ENCODE peak calls at places on chromosomes 11 and 22, in nine cellular contexts. W is fibroblast of lung, K is MM.1S, N is colonic mucosa, I is mammary epithelial cell, C is PC-3, S is GM12878, E is kidney, X is H9. V is an unnamed sample.

GRCh38 chr22:37303821-37304274 is 21.5 kb downstream of the CYTH4 start:
- DNase-seq in X (no peak), C (peak; percentile 87), E (no peak), N (no peak), W (peak; percentile 92), K (no peak), I (peak; percentile 90), S (no peak), V (no peak)

GRCh38 chr11:103594283-103594682 is 442.2 kb upstream of the DDI1 start:
- DNase-seq in K (no peak), S (no peak), W (no peak), I (peak; percentile 23), X (no peak), E (no peak), C (peak; percentile 50), N (no peak), V (no peak)

GRCh38 chr22:47345025-47345424 is 582.6 kb downstream of the TBC1D22A start:
- DNase-seq in X (no peak), C (no peak), K (no peak), I (no peak), E (no peak), S (no peak), N (no peak), W (no peak), V (no peak)

GRCh38 chr22:17738386-17739128 is 35.7 kb downstream of the BID start:
- DNase-seq in I (no peak), K (no peak), C (no peak), E (no peak), S (no peak), X (no peak), W (no peak), N (no peak), V (no peak)

GRCh38 chr11:64935634-64936081 is at the start of gene GPHA2:
- DNase-seq in N (no peak), K (no peak), W (no peak), S (no peak), X (peak; percentile 91), E (no peak), I (no peak), C (peak; percentile 15), V (no peak)

GRCh38 chr11:748007-748359 is 719 bp downstream of the TALDO1 start:
- DNase-seq in W (peak; percentile 34), N (peak; percentile 27), X (no peak), C (no peak), K (peak; percentile 38), E (peak; percentile 76), I (no peak), S (no peak), V (no peak)

GRCh38 chr11:49995559-49995958 is 13.2 kb upstream of the OR4C12 start:
- DNase-seq in X (peak; percentile 25), S (no peak), N (peak; percentile 38), E (no peak), K (peak; percentile 69), C (peak; percentile 74), W (peak; percentile 7), I (peak; percentile 29), V (peak; percentile 55)

GRCh38 chr22:50041361-50042065 is 16.6 kb downstream of the TTLL8 start:
- DNase-seq in S (no peak), W (no peak), N (no peak), I (no peak), X (no peak), K (no peak), E (peak; percentile 47), C (no peak), V (no peak)

GRCh38 chr11:64611961-64612646 is 21.1 kb downstream of the SLC22A12 start:
- DNase-seq in K (no peak), I (peak; percentile 5), C (no peak), X (no peak), S (no peak), W (no peak), N (no peak), E (no peak), V (peak; percentile 47)

GRCh38 chr11:21866781-21867180 is 326.1 kb upstream of the ANO5 start:
- DNase-seq in W (no peak), X (no peak), K (no peak), S (no peak), I (no peak), N (no peak), C (no peak), E (no peak), V (no peak)

GRCh38 chr22:32539631-32540449 is 65.2 kb downstream of the FBXO7 start:
- DNase-seq in C (no peak), X (no peak), E (no peak), N (peak; percentile 44), S (peak; percentile 28), I (peak; percentile 38), W (peak; percentile 67), K (peak; percentile 94), V (no peak)

GRCh38 chr11:42727879-42728278 is 583.9 kb upstream of the API5 start:
- DNase-seq in X (no peak), K (no peak), C (no peak), I (no peak), S (no peak), W (no peak), N (no peak), E (no peak), V (no peak)

GRCh38 chr11:12871251-12871650 is 137.9 kb upstream of the RASSF10 start:
- DNase-seq in C (no peak), N (no peak), W (peak; percentile 45), X (no peak), E (no peak), I (no peak), K (no peak), S (no peak), V (no peak)

GRCh38 chr11:11915625-11916024 is 73.9 kb downstream of the USP47 start:
- DNase-seq in X (no peak), E (no peak), I (no peak), C (no peak), S (no peak), W (no peak), K (no peak), N (no peak), V (no peak)

DNA sequence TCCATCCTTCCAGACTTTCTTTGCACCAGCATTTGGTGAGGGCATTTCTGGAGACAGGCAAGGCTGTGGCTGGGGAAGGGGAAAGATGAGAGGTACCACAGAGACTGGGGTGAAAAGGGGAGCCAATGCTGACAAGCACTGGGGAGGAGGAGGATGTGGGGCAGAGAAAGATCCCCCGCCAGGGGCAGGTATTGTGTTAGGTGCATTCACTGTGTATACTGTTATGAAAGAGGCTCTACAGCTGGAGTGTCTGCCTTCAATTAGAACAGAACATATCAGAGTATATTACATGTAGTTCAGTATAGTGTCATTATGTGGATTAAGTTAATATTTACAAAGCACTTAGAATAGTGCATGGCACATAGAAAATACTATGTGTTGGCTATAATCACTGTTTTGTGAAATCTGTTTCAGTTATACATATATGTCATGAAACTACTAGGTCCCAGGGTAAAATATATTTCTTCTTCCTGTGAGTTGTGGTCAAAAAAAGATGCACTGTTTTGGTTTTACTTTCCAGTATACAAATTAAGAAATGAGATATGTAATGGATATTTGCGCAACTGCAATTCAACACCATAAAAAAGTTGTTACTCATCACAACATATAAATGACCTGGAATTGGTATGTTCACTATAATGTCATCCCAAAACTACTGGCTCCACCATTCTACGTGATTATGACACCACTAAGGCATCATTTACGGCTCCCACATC is 8.4 kb downstream of the MSANTD2 start:
- DNase-seq in I (no peak), C (peak; percentile 30), N (no peak), E (no peak), K (peak; percentile 44), X (no peak), W (no peak), S (no peak), V (no peak)
- H3K9ac ChIP-seq in I (no peak overlapping the region), C (no peak overlapping the region), N (no peak overlapping the region), E (no peak overlapping the region), K (no peak overlapping the region), X (no peak overlapping the region), W (no peak overlapping the region), S (no peak overlapping the region), V (no peak overlapping the region)

DNA sequence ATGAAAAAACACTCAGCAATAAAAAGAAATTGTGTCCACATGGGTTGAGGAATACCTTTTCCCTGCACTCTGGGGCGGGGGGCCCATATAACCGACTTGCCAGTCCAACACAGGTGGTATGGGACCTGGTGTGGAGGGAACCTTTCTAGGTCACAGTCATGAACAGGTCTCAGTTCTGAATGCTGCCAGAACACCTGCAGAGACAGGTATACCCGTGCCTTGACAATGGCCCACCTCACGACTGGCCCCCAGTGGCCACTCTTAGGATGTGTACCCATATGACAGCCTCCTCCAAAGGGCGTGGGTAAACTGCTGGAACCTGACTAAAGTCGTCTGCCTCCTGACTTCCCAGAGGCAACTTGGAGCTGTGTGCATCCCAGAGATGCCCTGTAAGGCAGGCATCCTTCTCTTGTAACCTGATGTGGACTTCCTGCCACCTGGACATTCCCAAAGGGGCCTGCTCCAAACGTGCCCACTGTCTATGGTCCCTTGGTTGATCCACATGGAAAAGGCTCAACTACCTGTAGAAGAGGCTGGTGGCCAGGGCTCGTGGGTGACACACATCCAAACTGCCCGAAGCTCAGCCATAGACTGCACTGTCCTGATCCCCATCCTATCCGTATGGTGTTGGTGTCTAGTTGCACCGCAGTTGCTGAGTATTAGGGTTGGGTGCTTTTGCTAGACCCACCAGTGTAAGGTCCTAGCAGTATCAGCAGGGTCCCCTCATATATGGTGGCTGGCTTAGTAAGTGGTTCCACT is 859.3 kb downstream of the BRD1 start:
- DNase-seq in X (peak; percentile 76), I (no peak), N (peak; percentile 13), W (no peak), C (peak; percentile 1), K (peak; percentile 52), S (no peak), E (no peak), V (no peak)
- TF ChIP-seq CTCF in X (peak; percentile 83), I (no peak), N (peak; percentile 50), W (no peak), C (peak; percentile 31), K (peak; percentile 66), S (peak; percentile 11), E (peak; percentile 30), V (peak; percentile 13)

DNA sequence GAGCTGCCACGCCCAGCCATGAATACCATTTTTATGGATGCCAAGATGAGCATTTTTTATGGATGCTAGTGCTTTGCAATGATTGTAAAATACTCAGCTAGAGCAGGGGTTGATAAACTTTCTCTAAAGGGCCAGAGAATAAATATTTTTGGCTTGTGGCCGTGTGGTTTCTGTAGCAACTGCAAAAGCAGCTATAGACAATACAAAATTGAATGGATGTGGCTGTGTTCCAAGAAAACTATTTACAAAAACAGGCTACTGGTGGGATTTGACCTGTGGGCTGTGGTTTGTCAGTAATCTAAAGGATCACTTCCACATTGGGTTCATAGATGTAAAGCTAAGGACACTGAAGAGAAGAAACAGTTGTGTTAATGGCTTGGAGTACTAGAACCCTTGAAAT is 56.0 kb downstream of the COMMD9 start:
- DNase-seq in X (no peak), S (no peak), C (no peak), I (no peak), K (no peak), N (no peak), W (peak; percentile 35), E (no peak), V (no peak)
- H3K9ac ChIP-seq in X (no peak overlapping the region), S (no peak overlapping the region), C (no peak overlapping the region), I (no peak overlapping the region), K (no peak overlapping the region), N (no peak overlapping the region), W (no peak overlapping the region), E (no peak overlapping the region), V (no peak overlapping the region)

DNA sequence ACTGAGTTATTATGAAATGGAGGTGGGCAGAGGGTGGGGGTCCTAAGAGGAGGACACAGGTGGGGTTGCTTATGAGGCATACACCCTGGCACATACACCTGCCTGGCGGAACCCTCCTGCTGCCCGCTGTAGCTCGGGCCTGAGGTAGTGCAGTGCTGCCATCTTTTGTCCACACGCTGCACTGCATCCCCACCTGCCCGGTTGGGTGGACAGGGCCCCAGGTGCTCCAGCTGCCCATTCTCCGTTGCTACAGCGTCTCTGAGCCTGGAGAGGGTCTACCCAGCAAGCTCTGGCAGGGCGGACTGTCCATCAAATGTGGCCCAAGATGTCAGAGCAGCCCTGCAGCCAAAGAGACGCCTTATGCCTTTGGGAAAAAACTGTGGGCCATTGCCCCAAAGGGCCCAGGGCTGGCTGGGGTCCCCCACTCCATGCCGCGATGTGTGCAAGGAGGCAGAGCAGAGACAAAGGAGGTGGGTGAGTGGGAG is 131.2 kb downstream of the BUD13 start:
- DNase-seq in W (peak; percentile 6), N (peak; percentile 40), K (peak; percentile 21), I (peak; percentile 14), C (peak; percentile 80), E (peak; percentile 75), X (peak; percentile 83), S (no peak), V (peak; percentile 18)
- TF ChIP-seq CTCF in W (peak; percentile 40), N (peak; percentile 62), K (peak; percentile 70), I (peak; percentile 95), C (peak; percentile 91), E (peak; percentile 58), X (peak; percentile 94), S (peak; percentile 81), V (peak; percentile 75)

V was measured in DND-41.